ENCODE peak calls at places on chromosomes 2 and 18, in eight cellular contexts. One of them, this sample, is unnamed.

GRCh38 chr2:142131016-142131714 is at the start of gene LRP1B:
- DNase-seq in chondrocyte: no peak
- DNase-seq in fibroblast of mammary gland: peak
- DNase-seq in mesothelial cell of epicardium: peak
- DNase-seq in osteocyte: no peak
- DNase-seq in neural progenitor cell: peak
- DNase-seq in tibial nerve: no peak
- DNase-seq in cardiac fibroblast: peak
- DNase-seq in this sample: peak

GRCh38 chr2:33620-34019 is 12.7 kb downstream of the FAM110C start:
- DNase-seq in mesothelial cell of epicardium: no peak
- DNase-seq in cardiac fibroblast: no peak
- DNase-seq in neural progenitor cell: no peak
- DNase-seq in tibial nerve: no peak
- DNase-seq in fibroblast of mammary gland: no peak
- DNase-seq in chondrocyte: no peak
- DNase-seq in osteocyte: no peak
- DNase-seq in this sample: no peak

GRCh38 chr18:9755110-9755509 is 47.0 kb downstream of the RAB31 start:
- DNase-seq in neural progenitor cell: no peak
- DNase-seq in chondrocyte: no peak
- DNase-seq in fibroblast of mammary gland: no peak
- DNase-seq in tibial nerve: no peak
- DNase-seq in mesothelial cell of epicardium: no peak
- DNase-seq in osteocyte: no peak
- DNase-seq in cardiac fibroblast: no peak
- DNase-seq in this sample: no peak

GRCh38 chr18:62030091-62030985 is 137.5 kb upstream of the RNF152 start:
- DNase-seq in neural progenitor cell: no peak
- DNase-seq in cardiac fibroblast: peak
- DNase-seq in fibroblast of mammary gland: no peak
- DNase-seq in chondrocyte: no peak
- DNase-seq in mesothelial cell of epicardium: no peak
- DNase-seq in tibial nerve: no peak
- DNase-seq in osteocyte: no peak
- DNase-seq in this sample: no peak

GRCh38 chr2:37786153-37786809 is 114.8 kb upstream of the CDC42EP3 start:
- DNase-seq in mesothelial cell of epicardium: no peak
- DNase-seq in cardiac fibroblast: no peak
- DNase-seq in chondrocyte: no peak
- DNase-seq in osteocyte: no peak
- DNase-seq in tibial nerve: no peak
- DNase-seq in neural progenitor cell: no peak
- DNase-seq in fibroblast of mammary gland: no peak
- DNase-seq in this sample: no peak

GRCh38 chr2:27707462-27708256 is 44.0 kb downstream of the SLC4A1AP start:
- DNase-seq in cardiac fibroblast: no peak
- DNase-seq in osteocyte: no peak
- DNase-seq in fibroblast of mammary gland: peak
- DNase-seq in mesothelial cell of epicardium: no peak
- DNase-seq in tibial nerve: no peak
- DNase-seq in neural progenitor cell: no peak
- DNase-seq in chondrocyte: no peak
- DNase-seq in this sample: no peak

GRCh38 chr2:156399950-156400703 is 36.1 kb upstream of the GPD2 start:
- DNase-seq in fibroblast of mammary gland: peak
- DNase-seq in chondrocyte: peak
- DNase-seq in tibial nerve: peak
- DNase-seq in mesothelial cell of epicardium: no peak
- DNase-seq in cardiac fibroblast: peak
- DNase-seq in osteocyte: peak
- DNase-seq in neural progenitor cell: peak
- DNase-seq in this sample: peak

GRCh38 chr18:23137788-23138216 is 2.5 kb downstream of the CABLES1 start:
- DNase-seq in mesothelial cell of epicardium: no peak
- DNase-seq in tibial nerve: no peak
- DNase-seq in fibroblast of mammary gland: no peak
- DNase-seq in cardiac fibroblast: no peak
- DNase-seq in osteocyte: no peak
- DNase-seq in chondrocyte: no peak
- DNase-seq in neural progenitor cell: no peak
- DNase-seq in this sample: no peak

GRCh38 chr2:37375721-37376399 is 31.4 kb downstream of the QPCT start:
- DNase-seq in cardiac fibroblast: no peak
- DNase-seq in tibial nerve: no peak
- DNase-seq in fibroblast of mammary gland: peak
- DNase-seq in chondrocyte: no peak
- DNase-seq in neural progenitor cell: no peak
- DNase-seq in osteocyte: no peak
- DNase-seq in mesothelial cell of epicardium: no peak
- DNase-seq in this sample: no peak

GRCh38 chr2:116095636-116096035 is 1653.2 kb downstream of the DPP10 start:
- DNase-seq in cardiac fibroblast: no peak
- DNase-seq in neural progenitor cell: no peak
- DNase-seq in mesothelial cell of epicardium: no peak
- DNase-seq in chondrocyte: no peak
- DNase-seq in osteocyte: no peak
- DNase-seq in tibial nerve: no peak
- DNase-seq in fibroblast of mammary gland: no peak
- DNase-seq in this sample: no peak

GRCh38 chr18:46452820-46453219 is 204.2 kb downstream of the LOXHD1 start:
- DNase-seq in tibial nerve: no peak
- DNase-seq in neural progenitor cell: no peak
- DNase-seq in cardiac fibroblast: no peak
- DNase-seq in mesothelial cell of epicardium: no peak
- DNase-seq in chondrocyte: no peak
- DNase-seq in fibroblast of mammary gland: peak
- DNase-seq in osteocyte: no peak
- DNase-seq in this sample: no peak

GRCh38 chr18:73674466-73674865 is 473.2 kb downstream of the FBXO15 start:
- DNase-seq in mesothelial cell of epicardium: no peak
- DNase-seq in neural progenitor cell: no peak
- DNase-seq in cardiac fibroblast: no peak
- DNase-seq in osteocyte: no peak
- DNase-seq in chondrocyte: no peak
- DNase-seq in tibial nerve: no peak
- DNase-seq in fibroblast of mammary gland: no peak
- DNase-seq in this sample: no peak

GRCh38 chr2:23904692-23905091 is 22.2 kb downstream of the ATAD2B start:
- DNase-seq in neural progenitor cell: no peak
- DNase-seq in mesothelial cell of epicardium: no peak
- DNase-seq in osteocyte: no peak
- DNase-seq in fibroblast of mammary gland: no peak
- DNase-seq in cardiac fibroblast: peak
- DNase-seq in tibial nerve: no peak
- DNase-seq in chondrocyte: no peak
- DNase-seq in this sample: peak

GRCh38 chr18:677951-678363 is 20.5 kb downstream of the TYMS start:
- DNase-seq in chondrocyte: no peak
- DNase-seq in osteocyte: no peak
- DNase-seq in cardiac fibroblast: no peak
- DNase-seq in neural progenitor cell: no peak
- DNase-seq in tibial nerve: no peak
- DNase-seq in fibroblast of mammary gland: peak
- DNase-seq in mesothelial cell of epicardium: no peak
- DNase-seq in this sample: no peak

GRCh38 chr18:36109737-36110136 is 19.4 kb downstream of the SLC39A6 start:
- DNase-seq in mesothelial cell of epicardium: no peak
- DNase-seq in fibroblast of mammary gland: no peak
- DNase-seq in tibial nerve: no peak
- DNase-seq in cardiac fibroblast: no peak
- DNase-seq in osteocyte: no peak
- DNase-seq in chondrocyte: no peak
- DNase-seq in neural progenitor cell: no peak
- DNase-seq in this sample: no peak

GRCh38 chr2:29066271-29066860 is 8.0 kb downstream of the PCARE start:
- DNase-seq in cardiac fibroblast: peak
- DNase-seq in tibial nerve: no peak
- DNase-seq in neural progenitor cell: no peak
- DNase-seq in osteocyte: no peak
- DNase-seq in chondrocyte: no peak
- DNase-seq in fibroblast of mammary gland: peak
- DNase-seq in mesothelial cell of epicardium: no peak
- DNase-seq in this sample: no peak

GRCh38 chr2:209523041-209523740 is 99.3 kb downstream of the MAP2 start:
- DNase-seq in tibial nerve: no peak
- DNase-seq in chondrocyte: no peak
- DNase-seq in osteocyte: no peak
- DNase-seq in mesothelial cell of epicardium: no peak
- DNase-seq in neural progenitor cell: no peak
- DNase-seq in fibroblast of mammary gland: no peak
- DNase-seq in cardiac fibroblast: no peak
- DNase-seq in this sample: no peak

GRCh38 chr2:240887631-240888030 is 8.3 kb downstream of the MAB21L4 start:
- DNase-seq in fibroblast of mammary gland: no peak
- DNase-seq in neural progenitor cell: no peak
- DNase-seq in mesothelial cell of epicardium: no peak
- DNase-seq in tibial nerve: no peak
- DNase-seq in cardiac fibroblast: no peak
- DNase-seq in chondrocyte: peak
- DNase-seq in osteocyte: no peak
- DNase-seq in this sample: no peak

GRCh38 chr2:69311017-69311416 is 76.0 kb downstream of the GFPT1 start:
- DNase-seq in osteocyte: no peak
- DNase-seq in chondrocyte: no peak
- DNase-seq in mesothelial cell of epicardium: no peak
- DNase-seq in fibroblast of mammary gland: no peak
- DNase-seq in tibial nerve: no peak
- DNase-seq in cardiac fibroblast: no peak
- DNase-seq in neural progenitor cell: no peak
- DNase-seq in this sample: no peak

GRCh38 chr2:85485815-85486214 is 53.2 kb upstream of the MAT2A start:
- DNase-seq in chondrocyte: no peak
- DNase-seq in neural progenitor cell: no peak
- DNase-seq in osteocyte: no peak
- DNase-seq in fibroblast of mammary gland: peak
- DNase-seq in cardiac fibroblast: peak
- DNase-seq in mesothelial cell of epicardium: no peak
- DNase-seq in tibial nerve: no peak
- DNase-seq in this sample: no peak

GRCh38 chr18:60966876-60967275 is 366.4 kb upstream of the CDH20 start:
- DNase-seq in osteocyte: no peak
- DNase-seq in mesothelial cell of epicardium: no peak
- DNase-seq in chondrocyte: no peak
- DNase-seq in fibroblast of mammary gland: peak
- DNase-seq in tibial nerve: no peak
- DNase-seq in cardiac fibroblast: peak
- DNase-seq in neural progenitor cell: no peak
- DNase-seq in this sample: no peak

DNA sequence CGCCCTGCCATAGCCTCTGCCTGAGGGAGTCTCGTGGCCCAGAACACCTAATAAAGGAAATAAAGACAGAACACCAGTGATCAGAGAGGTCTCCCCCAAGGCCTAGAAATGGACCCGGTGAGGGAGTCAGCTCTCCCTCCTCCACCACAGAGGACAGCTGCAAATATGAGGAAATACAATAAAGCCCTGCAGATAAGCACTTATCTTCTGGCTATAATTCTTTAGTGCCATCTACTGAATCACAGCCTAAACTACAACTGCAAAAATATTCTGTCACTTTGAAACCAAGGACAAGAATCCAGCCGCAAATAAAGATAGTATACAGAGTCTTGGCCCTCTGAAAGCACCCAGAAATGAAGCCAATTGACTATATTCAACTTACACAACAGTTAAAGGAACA is 42.4 kb upstream of the TACR1 start:
- DNase-seq in chondrocyte: no peak
- DNase-seq in cardiac fibroblast: peak
- DNase-seq in mesothelial cell of epicardium: no peak
- DNase-seq in neural progenitor cell: no peak
- DNase-seq in tibial nerve: no peak
- DNase-seq in fibroblast of mammary gland: peak
- DNase-seq in osteocyte: no peak
- DNase-seq in this sample: no peak
- TF ChIP-seq CTCF in chondrocyte: peak
- TF ChIP-seq CTCF in cardiac fibroblast: peak
- TF ChIP-seq CTCF in mesothelial cell of epicardium: no peak
- TF ChIP-seq CTCF in neural progenitor cell: peak
- TF ChIP-seq CTCF in tibial nerve: no peak
- TF ChIP-seq CTCF in fibroblast of mammary gland: peak
- TF ChIP-seq CTCF in osteocyte: no peak
- TF ChIP-seq CTCF in this sample: peak

GRCh38 chr2:138724296-138724695 is 55.9 kb downstream of the NXPH2 start:
- DNase-seq in neural progenitor cell: peak
- DNase-seq in osteocyte: no peak
- DNase-seq in cardiac fibroblast: no peak
- DNase-seq in fibroblast of mammary gland: peak
- DNase-seq in mesothelial cell of epicardium: no peak
- DNase-seq in tibial nerve: no peak
- DNase-seq in chondrocyte: no peak
- DNase-seq in this sample: peak
- TF ChIP-seq CTCF in neural progenitor cell: no peak
- TF ChIP-seq CTCF in osteocyte: no peak
- TF ChIP-seq CTCF in cardiac fibroblast: no peak
- TF ChIP-seq CTCF in fibroblast of mammary gland: no peak
- TF ChIP-seq CTCF in mesothelial cell of epicardium: no peak
- TF ChIP-seq CTCF in tibial nerve: no peak
- TF ChIP-seq CTCF in chondrocyte: no peak
- TF ChIP-seq CTCF in this sample: no peak

GRCh38 chr2:208406474-208407451 is at the start of gene PTH2R:
- DNase-seq in fibroblast of mammary gland: peak
- DNase-seq in mesothelial cell of epicardium: peak
- DNase-seq in neural progenitor cell: peak
- DNase-seq in chondrocyte: peak
- DNase-seq in osteocyte: no peak
- DNase-seq in cardiac fibroblast: peak
- DNase-seq in tibial nerve: no peak
- DNase-seq in this sample: no peak
- TF ChIP-seq CTCF in fibroblast of mammary gland: no peak
- TF ChIP-seq CTCF in mesothelial cell of epicardium: no peak
- TF ChIP-seq CTCF in neural progenitor cell: peak
- TF ChIP-seq CTCF in chondrocyte: no peak
- TF ChIP-seq CTCF in osteocyte: no peak
- TF ChIP-seq CTCF in cardiac fibroblast: no peak
- TF ChIP-seq CTCF in tibial nerve: no peak
- TF ChIP-seq CTCF in this sample: peak

GRCh38 chr2:118088051-118089014 is at the start of gene INSIG2:
- DNase-seq in mesothelial cell of epicardium: peak
- DNase-seq in chondrocyte: peak
- DNase-seq in tibial nerve: peak
- DNase-seq in neural progenitor cell: peak
- DNase-seq in fibroblast of mammary gland: peak
- DNase-seq in osteocyte: peak
- DNase-seq in cardiac fibroblast: peak
- DNase-seq in this sample: peak

GRCh38 chr2:118086024-118086633 is 2.1 kb upstream of the INSIG2 start:
- DNase-seq in cardiac fibroblast: no peak
- DNase-seq in neural progenitor cell: no peak
- DNase-seq in tibial nerve: no peak
- DNase-seq in chondrocyte: no peak
- DNase-seq in osteocyte: no peak
- DNase-seq in fibroblast of mammary gland: no peak
- DNase-seq in mesothelial cell of epicardium: no peak
- DNase-seq in this sample: no peak

GRCh38 chr2:118090387-118091139 is 2.3 kb downstream of the INSIG2 start:
- DNase-seq in fibroblast of mammary gland: no peak
- DNase-seq in chondrocyte: no peak
- DNase-seq in neural progenitor cell: no peak
- DNase-seq in osteocyte: no peak
- DNase-seq in tibial nerve: no peak
- DNase-seq in cardiac fibroblast: no peak
- DNase-seq in mesothelial cell of epicardium: no peak
- DNase-seq in this sample: no peak

GRCh38 chr2:118091140-118091478 is 2.8 kb downstream of the INSIG2 start:
- DNase-seq in neural progenitor cell: no peak
- DNase-seq in fibroblast of mammary gland: no peak
- DNase-seq in osteocyte: no peak
- DNase-seq in tibial nerve: no peak
- DNase-seq in mesothelial cell of epicardium: no peak
- DNase-seq in chondrocyte: no peak
- DNase-seq in cardiac fibroblast: no peak
- DNase-seq in this sample: peak

GRCh38 chr2:118089015-118089800 is 937 bp downstream of the INSIG2 start:
- DNase-seq in fibroblast of mammary gland: peak
- DNase-seq in chondrocyte: no peak
- DNase-seq in cardiac fibroblast: peak
- DNase-seq in osteocyte: no peak
- DNase-seq in neural progenitor cell: peak
- DNase-seq in mesothelial cell of epicardium: no peak
- DNase-seq in tibial nerve: no peak
- DNase-seq in this sample: peak
- TF ChIP-seq CTCF in fibroblast of mammary gland: peak
- TF ChIP-seq CTCF in chondrocyte: peak
- TF ChIP-seq CTCF in cardiac fibroblast: peak
- TF ChIP-seq CTCF in osteocyte: peak
- TF ChIP-seq CTCF in neural progenitor cell: peak
- TF ChIP-seq CTCF in mesothelial cell of epicardium: no peak
- TF ChIP-seq CTCF in tibial nerve: peak
- TF ChIP-seq CTCF in this sample: peak